ENCODE peak calls at places on chromosomes 1 and 21, in nine cellular contexts. X, I, C, O, Z, N, H, E and M are unnamed samples.
A peak's percentile ranks its signal among the peaks of the same experiment; 100 is the strongest.

GRCh38 chr21:38170283-38170682 is 86.5 kb upstream of the KCNJ15 start:
- DNase-seq in X (peak; percentile 25), I (no peak), C (no peak), O (peak; percentile 57), Z (peak; percentile 38), N (peak; percentile 65), H (peak; percentile 61), E (peak; percentile 66), M (peak; percentile 23)

GRCh38 chr1:92211166-92211565 is 6.5 kb upstream of the C1orf146 start:
- DNase-seq in X (no peak), I (no peak), C (no peak), O (no peak), Z (peak; percentile 89), N (no peak), H (peak; percentile 82), E (no peak), M (no peak)

GRCh38 chr1:55134152-55134808 is 80.9 kb downstream of the USP24 start:
- DNase-seq in X (no peak), I (no peak), C (no peak), O (no peak), Z (no peak), N (no peak), H (no peak), E (no peak), M (no peak)

GRCh38 chr1:16375521-16376359 is 8.7 kb downstream of the SZRD1 start:
- DNase-seq in X (no peak), I (no peak), C (no peak), O (no peak), Z (peak; percentile 87), N (no peak), H (peak; percentile 59), E (peak; percentile 23), M (no peak)

GRCh38 chr1:76868916-76869315 is 1.6 kb downstream of the ST6GALNAC5 start:
- DNase-seq in X (no peak), I (no peak), C (no peak), O (no peak), Z (no peak), N (peak; percentile 56), H (no peak), E (no peak), M (peak; percentile 60)

GRCh38 chr1:219885680-219886079 is 42.7 kb downstream of the SLC30A10 start:
- DNase-seq in X (no peak), I (no peak), C (no peak), O (no peak), Z (no peak), N (no peak), H (no peak), E (no peak), M (no peak)

GRCh38 chr1:72937905-72938304 is 655.6 kb upstream of the NEGR1 start:
- DNase-seq in X (no peak), I (no peak), C (no peak), O (no peak), Z (no peak), N (no peak), H (no peak), E (no peak), M (no peak)

GRCh38 chr1:90835172-90835660 is 118.1 kb upstream of the BARHL2 start:
- DNase-seq in X (no peak), I (no peak), C (no peak), O (no peak), Z (no peak), N (no peak), H (peak; percentile 3), E (no peak), M (peak; percentile 41)

GRCh38 chr1:29152046-29152805 is 28.5 kb upstream of the TMEM200B start:
- DNase-seq in X (no peak), I (no peak), C (no peak), O (no peak), Z (no peak), N (no peak), H (no peak), E (no peak), M (no peak)

GRCh38 chr1:41681331-41682136 is 197.1 kb upstream of the EDN2 start:
- DNase-seq in X (no peak), I (no peak), C (no peak), O (no peak), Z (peak; percentile 72), N (no peak), H (peak; percentile 29), E (no peak), M (no peak)

GRCh38 chr1:1732381-1732780 is 8.2 kb upstream of the CDK11A start:
- DNase-seq in X (no peak), I (no peak), C (no peak), O (no peak), Z (no peak), N (no peak), H (no peak), E (no peak), M (no peak)

GRCh38 chr1:77948841-77949424 is 29.9 kb downstream of the FUBP1 start:
- DNase-seq in X (no peak), I (no peak), C (no peak), O (no peak), Z (peak; percentile 71), N (no peak), H (peak; percentile 44), E (peak; percentile 20), M (no peak)

GRCh38 chr1:11406845-11407244 is 72.1 kb upstream of the DISP3 start:
- DNase-seq in X (no peak), I (no peak), C (no peak), O (no peak), Z (no peak), N (no peak), H (no peak), E (no peak), M (no peak)

GRCh38 chr1:155226910-155227260 is 18.4 kb downstream of the MTX1 start:
- DNase-seq in X (peak; percentile 70), I (no peak), C (peak; percentile 56), O (peak; percentile 53), Z (peak; percentile 41), N (peak; percentile 74), H (no peak), E (peak; percentile 55), M (peak; percentile 61)
- TF ChIP-seq CTCF in X (no peak), I (no peak), C (no peak), O (no peak), Z (no peak), N (peak; percentile 15), H (no peak), E (peak; percentile 37), M (no peak)

DNA sequence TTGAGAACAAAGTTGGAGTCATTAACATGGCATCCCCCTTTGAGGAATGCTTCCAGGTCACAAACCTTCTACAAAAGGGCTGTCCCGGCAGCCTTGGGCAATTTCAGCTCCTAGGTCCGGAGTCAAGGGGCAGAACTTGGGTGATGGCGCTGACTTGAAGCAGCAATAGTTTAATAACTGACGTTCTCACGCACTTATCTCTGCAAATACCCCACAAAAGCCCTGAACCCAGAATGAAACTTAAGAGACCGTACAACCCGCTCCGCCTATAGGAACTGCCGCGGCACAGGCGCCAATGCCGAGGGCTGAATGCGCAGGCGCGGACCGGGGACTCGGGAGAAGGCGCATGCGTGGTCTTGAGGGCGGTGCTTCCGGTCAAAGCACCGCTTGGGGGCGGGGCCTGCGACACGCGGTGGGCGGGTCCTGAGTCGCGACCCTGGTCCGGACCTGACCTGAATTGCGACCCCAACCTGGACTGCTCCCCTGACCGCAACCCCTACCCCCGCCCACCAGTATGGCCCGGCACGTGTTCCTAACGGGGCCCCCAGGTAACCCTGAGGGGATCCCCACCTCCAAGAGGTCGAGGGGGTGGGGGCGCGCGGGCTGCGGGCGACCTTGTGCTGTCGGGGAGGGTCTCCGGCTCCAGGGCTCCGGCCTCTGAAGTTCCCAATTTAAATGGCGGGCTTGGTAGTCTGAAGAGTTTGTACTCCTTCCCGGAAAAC is at the start of gene NTPCR:
- DNase-seq in X (peak; percentile 98), I (peak; percentile 87), C (peak; percentile 94), O (peak; percentile 96), Z (peak; percentile 95), N (peak; percentile 96), H (peak; percentile 92), E (peak; percentile 98), M (peak; percentile 99)
- TF ChIP-seq CTCF in X (no peak), I (no peak), C (no peak), O (peak; percentile 15), Z (peak; percentile 38), N (peak; percentile 19), H (no peak), E (peak; percentile 6), M (no peak)

GRCh38 chr1:37177230-37177864 is 143.0 kb upstream of the GRIK3 start:
- DNase-seq in X (peak; percentile 33), I (no peak), C (no peak), O (no peak), Z (peak; percentile 10), N (peak; percentile 84), H (no peak), E (peak; percentile 44), M (peak; percentile 44)
- TF ChIP-seq CTCF in X (peak; percentile 51), I (no peak), C (peak; percentile 11), O (no peak), Z (peak; percentile 31), N (peak; percentile 78), H (peak; percentile 10), E (peak; percentile 59), M (peak; percentile 38)

GRCh38 chr1:205589618-205590456 is 42.0 kb downstream of the ELK4 start:
- DNase-seq in X (no peak), I (no peak), C (no peak), O (no peak), Z (no peak), N (no peak), H (no peak), E (no peak), M (no peak)

GRCh38 chr1:205590457-205590768 is 41.4 kb downstream of the ELK4 start:
- DNase-seq in X (no peak), I (no peak), C (no peak), O (no peak), Z (no peak), N (no peak), H (no peak), E (no peak), M (no peak)

GRCh38 chr1:205590777-205591513 is 40.9 kb downstream of the ELK4 start:
- DNase-seq in X (no peak), I (no peak), C (no peak), O (no peak), Z (no peak), N (no peak), H (no peak), E (no peak), M (no peak)

GRCh38 chr1:205587576-205587975 is 44.2 kb downstream of the ELK4 start:
- DNase-seq in X (no peak), I (no peak), C (no peak), O (no peak), Z (no peak), N (peak; percentile 12), H (no peak), E (no peak), M (no peak)

DNA sequence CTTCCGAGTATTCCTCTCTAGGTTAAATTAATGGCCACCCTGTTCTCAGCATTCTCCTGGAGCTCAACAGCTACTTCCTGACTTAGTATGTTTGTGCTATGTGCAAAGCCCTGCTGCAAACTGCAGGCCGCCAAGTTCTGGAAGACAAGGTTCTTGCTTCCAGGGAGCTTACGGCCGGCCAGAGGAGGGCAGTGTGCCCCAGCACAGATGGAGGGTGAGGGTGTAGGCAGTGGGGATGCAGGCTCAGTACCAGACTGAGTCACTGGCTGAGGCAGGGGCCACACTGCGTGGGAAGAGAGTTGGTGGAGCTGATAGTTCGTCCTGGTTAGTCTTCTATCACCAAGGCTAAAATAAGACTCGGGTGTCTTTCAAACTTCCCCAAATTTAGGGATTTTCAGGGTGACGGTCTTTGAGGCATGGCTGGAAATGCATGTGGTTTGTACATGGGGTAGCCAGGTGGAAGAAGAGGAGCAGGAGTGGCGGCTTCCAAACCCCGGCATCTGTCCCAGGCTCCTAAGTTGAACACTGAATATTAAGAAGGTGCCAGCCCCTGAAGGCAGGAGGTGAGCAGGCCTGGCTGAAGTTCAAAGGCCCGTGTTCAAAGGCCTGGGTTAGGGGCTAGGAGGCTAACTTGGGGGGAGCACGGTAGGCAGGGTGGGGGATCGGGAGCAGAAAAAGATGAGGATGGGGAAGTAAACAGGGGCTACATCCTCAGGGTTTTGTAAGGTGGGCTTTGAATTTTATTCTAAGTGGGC is 42.9 kb downstream of the ELK4 start:
- DNase-seq in X (no peak), I (no peak), C (no peak), O (no peak), Z (peak; percentile 79), N (peak; percentile 78), H (peak; percentile 58), E (peak; percentile 52), M (peak; percentile 29)
- TF ChIP-seq CTCF in X (peak; percentile 27), I (no peak), C (peak; percentile 19), O (peak; percentile 30), Z (peak; percentile 81), N (peak; percentile 81), H (peak; percentile 72), E (peak; percentile 67), M (peak; percentile 18)